ENCODE peak calls at places on chromosome 11, in four cellular contexts. P is NCI-H1694 treated with DMSO at 0.1 percent for 48 hours, Y is DMS79 treated with DMSO at 0.1 percent for 48 hours, J is PC-9. W is an unnamed sample.

GRCh38 chr11:34354782-34355181 is 3.0 kb downstream of the ABTB2 start:
- DNase-seq in P (no peak), Y (no peak), J (peak; percentile 64), W (no peak)

GRCh38 chr11:47889714-47890441 is 41.7 kb upstream of the NUP160 start:
- DNase-seq in P (no peak), Y (peak; percentile 87), J (no peak), W (no peak)

GRCh38 chr11:62841361-62842170 is 2.2 kb upstream of the WDR74 start:
- DNase-seq in P (peak; percentile 99), Y (peak; percentile 99), J (peak; percentile 100), W (peak; percentile 99)

GRCh38 chr11:125210112-125210511 is 45.6 kb downstream of the PKNOX2 start:
- DNase-seq in P (no peak), Y (no peak), J (no peak), W (no peak)

GRCh38 chr11:132844956-132845355 is 687.3 kb downstream of the OPCML start:
- DNase-seq in P (peak; percentile 35), Y (peak; percentile 71), J (no peak), W (no peak)

GRCh38 chr11:109789911-109790310 is 303.3 kb upstream of the ZC3H12C start:
- DNase-seq in P (no peak), Y (no peak), J (no peak), W (no peak)

GRCh38 chr11:70483077-70483861 is 84.9 kb downstream of the CTTN start:
- DNase-seq in P (peak; percentile 46), Y (peak; percentile 24), J (peak; percentile 98), W (peak; percentile 60)

GRCh38 chr11:123194308-123195181 is 503 bp downstream of the CLMP start:
- DNase-seq in P (no peak), Y (peak; percentile 67), J (no peak), W (no peak)

GRCh38 chr11:34654491-34655334 is 33.8 kb downstream of the EHF start:
- DNase-seq in P (no peak), Y (peak; percentile 33), J (peak; percentile 98), W (peak; percentile 81)

GRCh38 chr11:60988658-60989057 is 17.2 kb downstream of the CD6 start:
- DNase-seq in P (no peak), Y (no peak), J (no peak), W (no peak)